ENCODE peak calls at places on chromosomes 13 and 19, in four cellular contexts. One of them, this sample, is unnamed.

GRCh38 chr13:77545626-77546412 is 10.3 kb downstream of the SCEL start:
- DNase-seq in NCI-H1105 treated with DMSO at 0.1 percent for 48 hours: no peak
- DNase-seq in fibroblast of the aortic adventitia: no peak
- DNase-seq in AG09319: no peak
- DNase-seq in this sample: no peak

GRCh38 chr19:46134527-46134926 is 10.0 kb upstream of the IGFL3 start:
- DNase-seq in AG09319: no peak
- DNase-seq in fibroblast of the aortic adventitia: peak
- DNase-seq in NCI-H1105 treated with DMSO at 0.1 percent for 48 hours: no peak
- DNase-seq in this sample: no peak

GRCh38 chr13:34172048-34172447 is 354.1 kb downstream of the RFC3 start:
- DNase-seq in AG09319: no peak
- DNase-seq in NCI-H1105 treated with DMSO at 0.1 percent for 48 hours: no peak
- DNase-seq in fibroblast of the aortic adventitia: peak
- DNase-seq in this sample: no peak

GRCh38 chr13:49711218-49711863 is 20.1 kb upstream of the EBPL start:
- DNase-seq in AG09319: no peak
- DNase-seq in fibroblast of the aortic adventitia: peak
- DNase-seq in NCI-H1105 treated with DMSO at 0.1 percent for 48 hours: no peak
- DNase-seq in this sample: no peak

GRCh38 chr13:20968745-20969144 is 66.2 kb upstream of the XPO4 start:
- DNase-seq in AG09319: no peak
- DNase-seq in NCI-H1105 treated with DMSO at 0.1 percent for 48 hours: no peak
- DNase-seq in fibroblast of the aortic adventitia: no peak
- DNase-seq in this sample: no peak

GRCh38 chr19:50361290-50362029 is 4.0 kb downstream of the NAPSA start:
- DNase-seq in AG09319: no peak
- DNase-seq in fibroblast of the aortic adventitia: no peak
- DNase-seq in NCI-H1105 treated with DMSO at 0.1 percent for 48 hours: no peak
- DNase-seq in this sample: no peak

GRCh38 chr19:17215125-17215971 is at the start of gene USE1:
- DNase-seq in AG09319: peak
- DNase-seq in NCI-H1105 treated with DMSO at 0.1 percent for 48 hours: peak
- DNase-seq in fibroblast of the aortic adventitia: peak
- DNase-seq in this sample: peak

GRCh38 chr19:3458595-3459284 is 21.6 kb downstream of the SMIM24 start:
- DNase-seq in NCI-H1105 treated with DMSO at 0.1 percent for 48 hours: no peak
- DNase-seq in fibroblast of the aortic adventitia: no peak
- DNase-seq in AG09319: no peak
- DNase-seq in this sample: peak

GRCh38 chr19:20479483-20479882 is 86.1 kb downstream of the ZNF737 start:
- DNase-seq in fibroblast of the aortic adventitia: no peak
- DNase-seq in AG09319: no peak
- DNase-seq in NCI-H1105 treated with DMSO at 0.1 percent for 48 hours: no peak
- DNase-seq in this sample: no peak

GRCh38 chr19:12638611-12639182 is 27.8 kb downstream of the MAN2B1 start:
- DNase-seq in NCI-H1105 treated with DMSO at 0.1 percent for 48 hours: no peak
- DNase-seq in fibroblast of the aortic adventitia: no peak
- DNase-seq in AG09319: no peak
- DNase-seq in this sample: no peak

GRCh38 chr13:23289917-23290357 is 109.2 kb downstream of the SGCG start:
- DNase-seq in fibroblast of the aortic adventitia: no peak
- DNase-seq in AG09319: no peak
- DNase-seq in NCI-H1105 treated with DMSO at 0.1 percent for 48 hours: peak
- DNase-seq in this sample: peak

GRCh38 chr19:5895409-5895808 is 8.2 kb downstream of the NDUFA11 start:
- DNase-seq in AG09319: no peak
- DNase-seq in NCI-H1105 treated with DMSO at 0.1 percent for 48 hours: no peak
- DNase-seq in fibroblast of the aortic adventitia: no peak
- DNase-seq in this sample: no peak

GRCh38 chr19:3243851-3244700 is 19.6 kb downstream of the CELF5 start:
- DNase-seq in fibroblast of the aortic adventitia: peak
- DNase-seq in AG09319: peak
- DNase-seq in NCI-H1105 treated with DMSO at 0.1 percent for 48 hours: no peak
- DNase-seq in this sample: peak

GRCh38 chr19:23957660-23958281 is 43.1 kb downstream of the ZNF726 start:
- DNase-seq in NCI-H1105 treated with DMSO at 0.1 percent for 48 hours: no peak
- DNase-seq in AG09319: peak
- DNase-seq in fibroblast of the aortic adventitia: peak
- DNase-seq in this sample: peak

GRCh38 chr19:45815501-45816216 is 551 bp upstream of the RSPH6A start:
- DNase-seq in AG09319: no peak
- DNase-seq in NCI-H1105 treated with DMSO at 0.1 percent for 48 hours: peak
- DNase-seq in fibroblast of the aortic adventitia: no peak
- DNase-seq in this sample: no peak

GRCh38 chr19:45321848-45322247 is 827 bp downstream of the CKM start:
- DNase-seq in NCI-H1105 treated with DMSO at 0.1 percent for 48 hours: no peak
- DNase-seq in AG09319: no peak
- DNase-seq in fibroblast of the aortic adventitia: no peak
- DNase-seq in this sample: no peak

GRCh38 chr13:31913459-31913858 is 118.1 kb upstream of the FRY start:
- DNase-seq in AG09319: peak
- DNase-seq in fibroblast of the aortic adventitia: no peak
- DNase-seq in NCI-H1105 treated with DMSO at 0.1 percent for 48 hours: no peak
- DNase-seq in this sample: peak

This sample was measured in GM03348.